ENCODE peak calls at places on chromosome 16, in four cellular contexts. C is HCT116, E is AG09309, H is PC-3. O is an unnamed sample.

GRCh38 chr16:85661131-85662035 is 27.4 kb downstream of the GINS2 start:
- DNase-seq in C (no peak), E (no peak), H (no peak), O (no peak)

GRCh38 chr16:83992624-83993023 is 24.6 kb downstream of the NECAB2 start:
- DNase-seq in C (no peak), E (peak), H (peak), O (peak)

GRCh38 chr16:7405166-7405565 is 72.5 kb downstream of the RBFOX1 start:
- DNase-seq in C (no peak), E (no peak), H (peak), O (no peak)

GRCh38 chr16:63050391-63050790 is 1014.2 kb upstream of the CDH8 start:
- DNase-seq in C (no peak), E (no peak), H (no peak), O (no peak)

GRCh38 chr16:50290856-50291255 is 24.5 kb downstream of the ADCY7 start:
- DNase-seq in C (no peak), E (no peak), H (no peak), O (no peak)

GRCh38 chr16:2082171-2082982 is 34.6 kb downstream of the TSC2 start:
- DNase-seq in C (no peak), E (no peak), H (no peak), O (peak)

GRCh38 chr16:1965610-1966009 is 984 bp upstream of the RPS2 start:
- DNase-seq in C (no peak), E (no peak), H (no peak), O (no peak)

GRCh38 chr16:89658221-89658879 is 714 bp downstream of the SPATA33 start:
- DNase-seq in C (no peak), E (no peak), H (peak), O (no peak)

GRCh38 chr16:621526-622105 is 9.2 kb upstream of the WFIKKN1 start:
- DNase-seq in C (no peak), E (no peak), H (no peak), O (peak)

GRCh38 chr16:85984947-85985451 is 86.0 kb downstream of the IRF8 start:
- DNase-seq in C (no peak), E (no peak), H (no peak), O (no peak)

GRCh38 chr16:11896776-11897175 is 19.0 kb downstream of the GSPT1 start:
- DNase-seq in C (no peak), E (no peak), H (peak), O (peak)

GRCh38 chr16:12674096-12674495 is 129.6 kb downstream of the CPPED1 start:
- DNase-seq in C (no peak), E (no peak), H (no peak), O (no peak)

GRCh38 chr16:27315333-27316037 is 1.7 kb downstream of the IL4R start:
- DNase-seq in C (peak), E (peak), H (peak), O (peak)

GRCh38 chr16:12332553-12332952 is 356.0 kb downstream of the SNX29 start:
- DNase-seq in C (no peak), E (no peak), H (no peak), O (no peak)

GRCh38 chr16:11391576-11391975 is 46.3 kb downstream of the RMI2 start:
- DNase-seq in C (no peak), E (no peak), H (peak), O (no peak)

GRCh38 chr16:49620158-49620867 is 235.6 kb downstream of the ZNF423 start:
- DNase-seq in C (peak), E (no peak), H (peak), O (no peak)

GRCh38 chr16:3431779-3432219 is 11.5 kb downstream of the ZNF597 start:
- DNase-seq in C (no peak), E (no peak), H (no peak), O (no peak)

GRCh38 chr16:1007284-1007850 is 25.8 kb downstream of the SOX8 start:
- DNase-seq in C (no peak), E (no peak), H (no peak), O (no peak)

GRCh38 chr16:11017499-11017898 is 73.1 kb downstream of the CLEC16A start:
- DNase-seq in C (no peak), E (no peak), H (no peak), O (no peak)

GRCh38 chr16:7227193-7227825 is 105.3 kb upstream of the RBFOX1 start:
- DNase-seq in C (no peak), E (no peak), H (no peak), O (no peak)

GRCh38 chr16:50234771-50235556 is 31.4 kb upstream of the ADCY7 start:
- DNase-seq in C (no peak), E (no peak), H (peak), O (peak)

GRCh38 chr16:83755391-83755790 is 52.4 kb upstream of the HSBP1 start:
- DNase-seq in C (no peak), E (no peak), H (no peak), O (no peak)

GRCh38 chr16:23724438-23725131 is 11.6 kb upstream of the ERN2 start:
- DNase-seq in C (no peak), E (no peak), H (no peak), O (no peak)

GRCh38 chr16:72612271-72612670 is 435.7 kb downstream of the ZFHX3 start:
- DNase-seq in C (no peak), E (no peak), H (no peak), O (no peak)
- H3K4me3 ChIP-seq in C (no peak), E (no peak), H (no peak), O (no peak)

GRCh38 chr16:20678242-20678641 is 19.2 kb downstream of the ACSM1 start:
- DNase-seq in C (no peak), E (no peak), H (no peak), O (no peak)

GRCh38 chr16:20674684-20675487 is 22.6 kb downstream of the ACSM1 start:
- DNase-seq in C (no peak), E (no peak), H (no peak), O (peak)

GRCh38 chr16:20675488-20676267 is 21.8 kb downstream of the ACSM1 start:
- DNase-seq in C (peak), E (no peak), H (peak), O (peak)

GRCh38 chr16:20676268-20676828 is 21.1 kb downstream of the ACSM1 start:
- DNase-seq in C (no peak), E (no peak), H (no peak), O (peak)

GRCh38 chr16:20676867-20677266 is 20.6 kb downstream of the ACSM1 start:
- DNase-seq in C (no peak), E (no peak), H (no peak), O (no peak)
- TF ChIP-seq CTCF in C (peak), E (no peak), H (no peak), O (peak)

DNA sequence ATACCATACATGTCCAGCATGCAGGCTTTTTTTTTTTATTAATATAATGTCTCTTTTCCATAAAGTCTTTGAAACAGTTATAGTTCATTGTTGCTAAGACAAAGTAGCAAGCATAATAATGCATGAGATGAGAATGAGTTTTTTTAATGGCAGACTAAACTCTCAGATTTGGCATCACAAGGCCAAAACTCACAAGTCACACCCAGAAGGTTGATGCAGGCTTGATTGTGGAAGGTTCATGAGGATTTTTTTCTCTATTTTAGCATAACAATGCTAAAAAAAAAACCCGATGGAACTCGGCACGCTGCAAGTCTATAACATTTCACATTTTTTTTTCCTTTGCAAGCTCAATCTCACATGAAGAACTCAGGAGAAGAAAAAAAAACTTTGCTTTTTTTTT is 2.8 kb downstream of the MAF start:
- DNase-seq in C (no peak), E (no peak), H (no peak), O (no peak)
- H3K4me3 ChIP-seq in C (no peak), E (no peak), H (no peak), O (peak)

DNA sequence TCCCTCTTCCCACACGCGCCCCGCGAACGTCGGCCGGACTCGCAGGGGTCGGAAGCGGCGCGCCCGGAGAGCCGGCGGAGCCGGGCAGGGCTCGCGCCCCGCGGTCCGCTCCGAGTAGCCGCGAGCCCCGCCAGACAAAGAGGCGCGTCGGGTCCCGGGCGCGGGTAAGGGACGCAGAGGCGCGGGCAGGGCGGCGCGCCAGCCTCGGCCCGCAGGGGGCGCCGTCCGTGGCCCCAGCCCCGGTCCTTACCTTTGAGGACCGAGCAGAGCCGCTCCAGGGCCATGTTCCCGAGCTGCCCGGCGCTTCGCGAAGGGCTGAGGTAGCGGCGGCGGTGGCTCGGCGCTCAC is 442 bp downstream of the NETO2 start:
- DNase-seq in C (peak), E (no peak), H (peak), O (peak)
- TF ChIP-seq CTCF in C (peak), E (peak), H (peak), O (peak)

DNA sequence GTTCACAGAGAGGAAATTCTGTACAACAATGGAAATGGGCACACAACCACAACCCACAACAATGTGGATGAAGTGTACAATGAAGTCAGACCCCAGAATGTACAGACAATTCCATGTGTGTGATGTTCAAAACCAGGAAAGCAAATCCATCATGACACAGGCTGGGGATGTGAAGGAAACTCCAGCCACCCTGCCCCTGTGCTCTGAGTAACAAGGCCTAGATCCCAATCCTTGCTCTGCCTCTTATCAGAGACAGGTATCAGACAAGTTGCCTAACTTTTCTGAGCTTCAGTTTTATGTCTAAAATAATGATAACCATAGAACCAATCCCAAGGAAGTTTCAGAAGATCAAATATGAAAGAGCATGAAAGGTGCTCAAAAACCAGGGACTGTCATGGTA is 1.8 kb upstream of the C16orf95 start:
- DNase-seq in C (no peak), E (no peak), H (no peak), O (no peak)
- H3K4me3 ChIP-seq in C (peak), E (no peak), H (no peak), O (no peak)

DNA sequence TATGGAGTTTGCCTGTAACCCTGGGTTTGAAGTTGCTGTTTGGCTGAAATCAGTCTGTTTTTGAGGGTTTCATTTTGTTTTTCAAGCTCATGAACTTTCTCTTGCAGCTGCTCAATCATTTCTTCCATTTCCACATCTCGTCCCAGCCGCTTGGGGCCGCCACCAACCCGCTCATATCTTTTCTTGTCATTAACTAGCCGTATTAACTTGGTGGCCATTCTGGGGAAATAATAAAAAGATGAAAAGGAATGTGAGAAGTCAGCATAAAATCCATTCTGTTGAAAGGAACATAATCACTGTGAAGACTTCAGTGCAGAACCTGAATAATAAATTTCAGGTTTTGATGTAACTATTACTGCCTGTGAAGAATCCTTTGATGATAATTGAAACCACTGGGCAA is 11.5 kb downstream of the RPGRIP1L start:
- DNase-seq in C (no peak), E (no peak), H (peak), O (peak)
- TF ChIP-seq CTCF in C (no peak), E (no peak), H (peak), O (peak)

DNA sequence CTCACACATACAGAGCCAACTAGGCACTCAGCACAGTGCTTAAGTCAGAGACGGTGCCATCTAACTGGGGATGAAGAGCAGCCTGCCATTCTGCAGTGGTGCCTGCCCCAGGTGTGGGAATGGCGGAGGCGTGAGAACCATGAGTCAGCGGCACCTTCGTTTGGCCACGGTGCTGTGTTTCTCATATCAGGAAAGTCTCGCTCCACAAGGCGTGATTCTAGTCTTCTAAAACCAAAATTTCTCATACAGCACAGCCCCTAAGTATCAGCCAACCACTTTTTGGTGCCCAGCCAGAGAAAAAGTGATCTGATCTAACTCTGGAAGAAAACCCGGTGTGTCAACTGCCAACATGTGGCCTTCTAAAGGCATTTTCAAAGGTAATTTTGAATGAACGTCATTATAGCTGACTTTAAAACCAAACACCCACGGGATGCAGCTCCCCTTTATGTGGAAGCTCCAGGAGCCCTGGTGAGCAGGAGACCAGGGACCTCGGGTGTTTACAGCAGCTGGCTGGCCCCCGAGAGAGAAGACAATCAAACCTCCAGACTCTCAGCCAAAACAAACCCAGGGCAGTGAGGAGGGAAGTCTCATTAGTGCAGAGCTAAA is 54.6 kb downstream of the ABCC12 start:
- DNase-seq in C (no peak), E (no peak), H (no peak), O (peak)
- H3K4me3 ChIP-seq in C (no peak), E (no peak), H (no peak), O (no peak)

GRCh38 chr16:56828641-56829040 is 36.4 kb upstream of the SLC12A3 start:
- DNase-seq in C (no peak), E (no peak), H (no peak), O (no peak)

GRCh38 chr16:56824804-56825203 is 40.2 kb upstream of the SLC12A3 start:
- DNase-seq in C (no peak), E (no peak), H (no peak), O (no peak)

GRCh38 chr16:56825821-56826220 is 39.2 kb upstream of the SLC12A3 start:
- DNase-seq in C (no peak), E (no peak), H (no peak), O (no peak)

GRCh38 chr16:56822966-56823739 is 41.9 kb upstream of the SLC12A3 start:
- DNase-seq in C (no peak), E (no peak), H (no peak), O (no peak)

GRCh38 chr16:56824335-56824734 is 40.7 kb upstream of the SLC12A3 start:
- DNase-seq in C (no peak), E (no peak), H (no peak), O (no peak)
- TF ChIP-seq CTCF in C (peak), E (peak), H (no peak), O (no peak)

DNA sequence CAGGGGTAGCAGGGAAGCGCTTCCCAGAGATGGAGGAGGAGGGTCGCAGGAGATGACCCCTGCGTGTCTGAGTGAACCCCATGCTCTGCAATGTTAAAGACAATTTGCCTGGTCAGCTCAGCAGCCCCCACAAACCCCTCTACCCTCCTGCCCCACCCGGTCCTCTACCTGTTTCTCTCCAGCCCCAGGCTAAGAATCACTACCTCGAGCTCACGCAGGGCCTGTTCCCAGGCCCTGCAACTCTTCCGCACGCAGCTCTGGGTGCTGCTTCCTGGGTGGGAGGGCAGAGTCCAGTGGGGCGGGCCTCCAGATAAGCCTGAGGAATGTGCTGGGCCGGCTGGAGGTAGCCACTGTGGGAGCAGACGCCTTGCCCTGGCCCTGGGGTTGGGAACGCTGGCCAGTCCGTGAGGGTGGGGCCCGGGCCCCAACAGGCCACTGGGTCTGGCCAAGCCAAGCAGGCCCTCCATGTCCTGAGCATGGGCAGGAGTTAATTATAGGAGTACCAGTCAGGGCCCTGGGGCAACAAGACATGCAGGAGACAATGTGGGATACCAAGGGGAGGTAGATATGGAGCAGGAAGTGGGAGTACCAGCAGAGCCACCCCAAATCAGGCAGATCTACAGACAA is 6.1 kb downstream of the DOK4 start:
- DNase-seq in C (no peak), E (no peak), H (no peak), O (no peak)
- H3K4me3 ChIP-seq in C (no peak), E (peak), H (no peak), O (no peak)